ENCODE peak calls at places on chromosome 15, in six cellular contexts. One of them, this sample, is unnamed.

GRCh38 chr15:28896944-28897343 is 11.2 kb downstream of the APBA2 start:
- DNase-seq in endothelial cell of umbilical vein: peak; percentile 14
- DNase-seq in A549: peak; percentile 59
- DNase-seq in breast epithelium: no peak
- DNase-seq in uterus: no peak
- DNase-seq in heart left ventricle: no peak
- DNase-seq in this sample: no peak

GRCh38 chr15:78129098-78130011 is 1.9 kb downstream of the CIB2 start:
- DNase-seq in heart left ventricle: no peak
- DNase-seq in breast epithelium: no peak
- DNase-seq in uterus: no peak
- DNase-seq in A549: no peak
- DNase-seq in endothelial cell of umbilical vein: no peak
- DNase-seq in this sample: no peak

GRCh38 chr15:57973534-57973933 is 92.0 kb downstream of the ALDH1A2 start:
- DNase-seq in endothelial cell of umbilical vein: no peak
- DNase-seq in breast epithelium: no peak
- DNase-seq in uterus: no peak
- DNase-seq in heart left ventricle: no peak
- DNase-seq in A549: no peak
- DNase-seq in this sample: no peak

GRCh38 chr15:45496658-45497057 is 25.9 kb downstream of the SLC30A4 start:
- DNase-seq in breast epithelium: no peak
- DNase-seq in uterus: no peak
- DNase-seq in A549: no peak
- DNase-seq in heart left ventricle: no peak
- DNase-seq in endothelial cell of umbilical vein: no peak
- DNase-seq in this sample: no peak

GRCh38 chr15:40282144-40282869 is 557 bp downstream of the ANKRD63 start:
- DNase-seq in A549: peak; percentile 64
- DNase-seq in breast epithelium: no peak
- DNase-seq in uterus: no peak
- DNase-seq in endothelial cell of umbilical vein: peak; percentile 31
- DNase-seq in heart left ventricle: no peak
- DNase-seq in this sample: peak; percentile 73

GRCh38 chr15:43214592-43215295 is 6.1 kb downstream of the EPB42 start:
- DNase-seq in uterus: no peak
- DNase-seq in A549: no peak
- DNase-seq in endothelial cell of umbilical vein: no peak
- DNase-seq in heart left ventricle: no peak
- DNase-seq in breast epithelium: no peak
- DNase-seq in this sample: no peak

GRCh38 chr15:72086010-72086697 is 31.8 kb downstream of the MYO9A start:
- DNase-seq in heart left ventricle: peak; percentile 23
- DNase-seq in endothelial cell of umbilical vein: no peak
- DNase-seq in A549: no peak
- DNase-seq in uterus: no peak
- DNase-seq in breast epithelium: no peak
- DNase-seq in this sample: no peak

GRCh38 chr15:26767169-26767670 is 5.6 kb downstream of the GABRB3 start:
- DNase-seq in endothelial cell of umbilical vein: no peak
- DNase-seq in A549: peak; percentile 59
- DNase-seq in breast epithelium: no peak
- DNase-seq in heart left ventricle: no peak
- DNase-seq in uterus: no peak
- DNase-seq in this sample: no peak

GRCh38 chr15:60001642-60002527 is 2.2 kb upstream of the FOXB1 start:
- DNase-seq in A549: no peak
- DNase-seq in endothelial cell of umbilical vein: no peak
- DNase-seq in heart left ventricle: no peak
- DNase-seq in breast epithelium: no peak
- DNase-seq in uterus: no peak
- DNase-seq in this sample: no peak

GRCh38 chr15:85793641-85794597 is 806 bp downstream of the KLHL25 start:
- DNase-seq in heart left ventricle: peak; percentile 41
- DNase-seq in breast epithelium: no peak
- DNase-seq in uterus: peak; percentile 32
- DNase-seq in A549: no peak
- DNase-seq in endothelial cell of umbilical vein: peak; percentile 46
- DNase-seq in this sample: peak; percentile 62

GRCh38 chr15:60390931-60391501 is 6.8 kb downstream of the ANXA2 start:
- DNase-seq in breast epithelium: no peak
- DNase-seq in A549: peak; percentile 82
- DNase-seq in uterus: peak; percentile 64
- DNase-seq in heart left ventricle: no peak
- DNase-seq in endothelial cell of umbilical vein: peak; percentile 87
- DNase-seq in this sample: peak; percentile 56

GRCh38 chr15:57572463-57572862 is 19.2 kb upstream of the MYZAP start:
- DNase-seq in endothelial cell of umbilical vein: no peak
- DNase-seq in uterus: no peak
- DNase-seq in breast epithelium: no peak
- DNase-seq in A549: no peak
- DNase-seq in heart left ventricle: no peak
- DNase-seq in this sample: no peak

GRCh38 chr15:61157933-61158332 is 71.2 kb downstream of the RORA start:
- DNase-seq in uterus: peak; percentile 49
- DNase-seq in breast epithelium: no peak
- DNase-seq in heart left ventricle: peak; percentile 74
- DNase-seq in endothelial cell of umbilical vein: no peak
- DNase-seq in A549: no peak
- DNase-seq in this sample: no peak

GRCh38 chr15:60795471-60795870 is 316.5 kb upstream of the ICE2 start:
- DNase-seq in endothelial cell of umbilical vein: no peak
- DNase-seq in heart left ventricle: no peak
- DNase-seq in breast epithelium: no peak
- DNase-seq in A549: no peak
- DNase-seq in uterus: no peak
- DNase-seq in this sample: no peak

GRCh38 chr15:80695911-80696651 is 971 bp downstream of the ABHD17C start:
- DNase-seq in heart left ventricle: peak; percentile 22
- DNase-seq in breast epithelium: no peak
- DNase-seq in A549: peak; percentile 64
- DNase-seq in endothelial cell of umbilical vein: peak; percentile 40
- DNase-seq in uterus: peak; percentile 28
- DNase-seq in this sample: no peak

GRCh38 chr15:53811530-53811929 is 52.1 kb upstream of the WDR72 start:
- DNase-seq in endothelial cell of umbilical vein: no peak
- DNase-seq in uterus: no peak
- DNase-seq in breast epithelium: no peak
- DNase-seq in heart left ventricle: no peak
- DNase-seq in A549: peak; percentile 70
- DNase-seq in this sample: peak; percentile 30

GRCh38 chr15:29822100-29822684 is at the start of gene TJP1:
- DNase-seq in breast epithelium: peak; percentile 66
- DNase-seq in heart left ventricle: peak; percentile 85
- DNase-seq in A549: peak; percentile 84
- DNase-seq in uterus: peak; percentile 73
- DNase-seq in endothelial cell of umbilical vein: peak; percentile 72
- DNase-seq in this sample: no peak

GRCh38 chr15:55993804-55994539 is 560 bp upstream of the NEDD4 start:
- DNase-seq in A549: peak; percentile 69
- DNase-seq in endothelial cell of umbilical vein: peak; percentile 70
- DNase-seq in uterus: no peak
- DNase-seq in heart left ventricle: peak; percentile 22
- DNase-seq in breast epithelium: no peak
- DNase-seq in this sample: peak; percentile 14

GRCh38 chr15:70503073-70503745 is 260.1 kb downstream of the UACA start:
- DNase-seq in breast epithelium: no peak
- DNase-seq in endothelial cell of umbilical vein: no peak
- DNase-seq in A549: no peak
- DNase-seq in heart left ventricle: no peak
- DNase-seq in uterus: no peak
- DNase-seq in this sample: peak; percentile 31

GRCh38 chr15:84620626-84621025 is 19.8 kb downstream of the ZSCAN2 start:
- DNase-seq in endothelial cell of umbilical vein: no peak
- DNase-seq in A549: no peak
- DNase-seq in heart left ventricle: no peak
- DNase-seq in breast epithelium: peak; percentile 2
- DNase-seq in uterus: no peak
- DNase-seq in this sample: no peak

GRCh38 chr15:65970937-65971740 is 101.8 kb downstream of the RAB11A start:
- DNase-seq in A549: no peak
- DNase-seq in endothelial cell of umbilical vein: no peak
- DNase-seq in breast epithelium: no peak
- DNase-seq in uterus: no peak
- DNase-seq in heart left ventricle: no peak
- DNase-seq in this sample: no peak

GRCh38 chr15:61613729-61614128 is 384.6 kb upstream of the RORA start:
- DNase-seq in endothelial cell of umbilical vein: no peak
- DNase-seq in breast epithelium: no peak
- DNase-seq in A549: no peak
- DNase-seq in uterus: no peak
- DNase-seq in heart left ventricle: no peak
- DNase-seq in this sample: no peak

GRCh38 chr15:74725241-74725774 is at the start of gene CYP1A1:
- DNase-seq in breast epithelium: no peak
- DNase-seq in heart left ventricle: peak; percentile 31
- DNase-seq in endothelial cell of umbilical vein: no peak
- DNase-seq in A549: no peak
- DNase-seq in uterus: no peak
- DNase-seq in this sample: peak; percentile 29
- H3K4me3 ChIP-seq in breast epithelium: peak within 1 kb of the TSS; percentile 51
- H3K4me3 ChIP-seq in heart left ventricle: peak within 1 kb of the TSS; percentile 66
- H3K4me3 ChIP-seq in endothelial cell of umbilical vein: peak within 1 kb of the TSS; percentile 17
- H3K4me3 ChIP-seq in A549: peak within 1 kb of the TSS; percentile 46
- H3K4me3 ChIP-seq in uterus: peak within 1 kb of the TSS; percentile 43
- H3K4me3 ChIP-seq in this sample: peak within 1 kb of the TSS; percentile 36

GRCh38 chr15:75995611-75996010 is 16.6 kb downstream of the NRG4 start:
- DNase-seq in endothelial cell of umbilical vein: no peak
- DNase-seq in uterus: no peak
- DNase-seq in heart left ventricle: no peak
- DNase-seq in breast epithelium: no peak
- DNase-seq in A549: no peak
- DNase-seq in this sample: no peak
- TF ChIP-seq CTCF in endothelial cell of umbilical vein: no peak
- TF ChIP-seq CTCF in uterus: no peak
- TF ChIP-seq CTCF in heart left ventricle: no peak
- TF ChIP-seq CTCF in breast epithelium: no peak
- TF ChIP-seq CTCF in A549: no peak
- TF ChIP-seq CTCF in this sample: no peak

GRCh38 chr15:67070892-67071664 is 5.7 kb downstream of the SMAD3 start:
- DNase-seq in heart left ventricle: no peak
- DNase-seq in endothelial cell of umbilical vein: no peak
- DNase-seq in A549: no peak
- DNase-seq in uterus: no peak
- DNase-seq in breast epithelium: no peak
- DNase-seq in this sample: no peak

GRCh38 chr15:67074886-67075229 is 9.5 kb downstream of the SMAD3 start:
- DNase-seq in breast epithelium: no peak
- DNase-seq in heart left ventricle: no peak
- DNase-seq in endothelial cell of umbilical vein: no peak
- DNase-seq in uterus: no peak
- DNase-seq in A549: no peak
- DNase-seq in this sample: peak; percentile 55

GRCh38 chr15:67070150-67070549 is 4.7 kb downstream of the SMAD3 start:
- DNase-seq in breast epithelium: no peak
- DNase-seq in A549: no peak
- DNase-seq in endothelial cell of umbilical vein: no peak
- DNase-seq in uterus: no peak
- DNase-seq in heart left ventricle: no peak
- DNase-seq in this sample: no peak

GRCh38 chr15:67072951-67073350 is 7.5 kb downstream of the SMAD3 start:
- DNase-seq in breast epithelium: no peak
- DNase-seq in A549: no peak
- DNase-seq in uterus: no peak
- DNase-seq in heart left ventricle: no peak
- DNase-seq in endothelial cell of umbilical vein: no peak
- DNase-seq in this sample: no peak

DNA sequence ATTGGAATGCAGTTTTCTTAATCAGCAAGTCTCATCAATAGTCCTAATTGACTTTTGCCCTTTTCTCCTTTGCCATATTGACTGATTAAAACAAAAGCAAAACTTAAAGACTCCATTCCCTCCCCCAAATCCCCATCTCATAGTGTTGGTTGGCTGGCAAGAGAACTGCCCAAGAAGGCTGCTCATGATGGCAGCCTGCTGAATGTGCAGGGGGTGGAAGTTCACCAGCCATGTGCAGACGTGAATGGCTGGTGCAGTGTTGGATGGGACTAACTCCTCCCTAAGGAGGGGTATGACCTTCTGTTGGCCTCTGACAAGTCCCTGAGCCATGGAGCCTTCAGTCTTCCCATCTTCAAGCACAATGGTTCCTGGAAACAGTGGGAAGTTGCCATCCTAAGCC is 7.0 kb downstream of the SMAD3 start:
- DNase-seq in heart left ventricle: no peak
- DNase-seq in endothelial cell of umbilical vein: no peak
- DNase-seq in uterus: no peak
- DNase-seq in breast epithelium: no peak
- DNase-seq in A549: peak; percentile 80
- DNase-seq in this sample: no peak
- TF ChIP-seq POLR2A in heart left ventricle: no peak
- TF ChIP-seq POLR2A in endothelial cell of umbilical vein: no peak
- TF ChIP-seq POLR2A in uterus: no peak
- TF ChIP-seq POLR2A in breast epithelium: no peak
- TF ChIP-seq POLR2A in A549: no peak
- TF ChIP-seq POLR2A in this sample: no peak

GRCh38 chr15:92818658-92819311 is 81.3 kb upstream of the CHD2 start:
- DNase-seq in A549: no peak
- DNase-seq in heart left ventricle: no peak
- DNase-seq in endothelial cell of umbilical vein: no peak
- DNase-seq in uterus: no peak
- DNase-seq in breast epithelium: no peak
- DNase-seq in this sample: no peak
- H3K4me3 ChIP-seq in A549: peak overlapping the region; percentile 37
- H3K4me3 ChIP-seq in heart left ventricle: peak overlapping the region; percentile 52
- H3K4me3 ChIP-seq in endothelial cell of umbilical vein: no peak overlapping the region
- H3K4me3 ChIP-seq in uterus: peak overlapping the region; percentile 6
- H3K4me3 ChIP-seq in breast epithelium: no peak overlapping the region
- H3K4me3 ChIP-seq in this sample: no peak overlapping the region

This sample was measured in NB4.